ENCODE peak calls at places on chromosomes 12 and 14, in eight cellular contexts. H is BJ, B is sigmoid colon, L is NCI-H1417, I is choroid plexus epithelial cell, U is fibroblast of mammary gland, J is cerebellum, P is HEK293T. C is an unnamed sample.

GRCh38 chr12:108400060-108400459 is 60.9 kb upstream of the CMKLR1 start:
- DNase-seq in U (no peak), B (no peak), H (no peak), J (peak), P (no peak), I (no peak), L (no peak), C (no peak)

GRCh38 chr14:98724734-98725133 is 547.3 kb downstream of the BCL11B start:
- DNase-seq in U (no peak), J (no peak), L (no peak), I (no peak), H (no peak), P (no peak), B (no peak), C (no peak)

GRCh38 chr14:37051153-37051552 is 121.3 kb downstream of the SLC25A21 start:
- DNase-seq in P (no peak), B (no peak), I (peak), U (peak), L (no peak), J (no peak), H (no peak), C (no peak)

GRCh38 chr12:49428652-49429549 is 61.6 kb downstream of the SPATS2 start:
- DNase-seq in U (peak), I (peak), B (no peak), L (peak), P (no peak), H (peak), J (no peak), C (no peak)

GRCh38 chr12:91604897-91605296 is 422.3 kb upstream of the DCN start:
- DNase-seq in J (no peak), B (no peak), I (no peak), P (no peak), H (no peak), L (no peak), U (no peak), C (no peak)

GRCh38 chr12:99157946-99158345 is 489.6 kb upstream of the GARIN6 start:
- DNase-seq in J (no peak), B (no peak), I (peak), U (peak), P (no peak), H (no peak), L (no peak), C (no peak)

GRCh38 chr12:121792607-121793500 is 634 bp downstream of the RHOF start:
- DNase-seq in I (no peak), J (no peak), P (no peak), U (no peak), L (no peak), B (no peak), H (no peak), C (peak)

GRCh38 chr12:88868062-88868461 is 287.8 kb upstream of the KITLG start:
- DNase-seq in B (no peak), I (no peak), L (no peak), J (no peak), H (no peak), U (peak), P (no peak), C (no peak)

GRCh38 chr14:99129211-99129696 is 142.7 kb downstream of the BCL11B start:
- DNase-seq in P (peak), B (peak), J (no peak), U (no peak), L (no peak), I (no peak), H (no peak), C (no peak)

GRCh38 chr12:99852666-99853065 is 132.1 kb downstream of the ANKS1B start:
- DNase-seq in B (no peak), U (no peak), H (no peak), P (no peak), I (no peak), J (no peak), L (peak), C (no peak)

GRCh38 chr12:27424631-27425230 is 21.8 kb upstream of the SMCO2 start:
- DNase-seq in H (no peak), U (peak), L (peak), B (no peak), J (no peak), I (peak), P (peak), C (peak)

GRCh38 chr12:6539276-6540134 is 5.2 kb downstream of the GAPDH start:
- DNase-seq in U (no peak), H (no peak), J (no peak), P (no peak), I (no peak), B (peak), L (peak), C (no peak)

GRCh38 chr12:97557116-97557515 is 94.5 kb downstream of the RMST start:
- DNase-seq in U (no peak), P (no peak), J (no peak), L (peak), B (no peak), I (no peak), H (no peak), C (no peak)

GRCh38 chr12:60842166-60842565 is 1246.3 kb downstream of the SLC16A7 start:
- DNase-seq in J (no peak), H (no peak), I (no peak), P (no peak), L (no peak), U (no peak), B (no peak), C (no peak)

GRCh38 chr12:13534645-13535398 is 338.3 kb downstream of the EMP1 start:
- DNase-seq in B (peak), I (peak), H (no peak), U (peak), J (peak), L (peak), P (peak), C (peak)

GRCh38 chr14:83491091-83491490 is 1957.4 kb upstream of the SEL1L start:
- DNase-seq in P (no peak), B (no peak), L (peak), J (no peak), I (no peak), H (no peak), U (no peak), C (no peak)

GRCh38 chr12:64825143-64826011 is 930 bp downstream of the TBC1D30 start:
- DNase-seq in B (no peak), U (no peak), P (no peak), L (peak), I (no peak), J (peak), H (no peak), C (no peak)

GRCh38 chr14:26887842-26888241 is 290.0 kb upstream of the NOVA1 start:
- DNase-seq in L (no peak), P (no peak), J (no peak), B (peak), U (no peak), I (no peak), H (no peak), C (no peak)

GRCh38 chr12:1906579-1906978 is 11.9 kb downstream of the CACNA2D4 start:
- DNase-seq in I (no peak), U (no peak), J (no peak), P (no peak), L (no peak), H (no peak), B (no peak), C (no peak)

GRCh38 chr14:35229495-35230089 is 62.6 kb upstream of the PSMA6 start:
- DNase-seq in L (peak), H (no peak), U (peak), J (no peak), B (no peak), P (no peak), I (no peak), C (no peak)

GRCh38 chr12:124828264-124829007 is 35.2 kb downstream of the SCARB1 start:
- DNase-seq in U (no peak), B (no peak), H (no peak), L (peak), J (peak), P (no peak), I (peak), C (peak)

GRCh38 chr12:92035477-92035876 is 110.2 kb downstream of the BTG1 start:
- DNase-seq in U (no peak), J (no peak), L (no peak), P (no peak), H (no peak), B (no peak), I (no peak), C (no peak)

GRCh38 chr14:93430319-93430801 is 379 bp upstream of the UNC79 start:
- DNase-seq in J (peak), B (no peak), H (no peak), U (peak), P (peak), L (peak), I (peak), C (peak)

GRCh38 chr14:29906256-29906885 is 21.3 kb downstream of the PRKD1 start:
- DNase-seq in J (no peak), B (no peak), P (no peak), U (peak), I (peak), H (no peak), L (peak), C (no peak)

GRCh38 chr14:68145036-68145435 is 325.5 kb downstream of the RAD51B start:
- DNase-seq in I (no peak), U (peak), H (no peak), L (no peak), B (no peak), P (no peak), J (no peak), C (no peak)

GRCh38 chr12:62799766-62800406 is 135.1 kb downstream of the PPM1H start:
- DNase-seq in L (no peak), J (no peak), I (no peak), P (no peak), H (no peak), U (no peak), B (no peak), C (no peak)

GRCh38 chr12:120229583-120230325 is 28.8 kb upstream of the RPLP0 start:
- DNase-seq in U (peak), L (no peak), B (peak), H (no peak), P (no peak), I (peak), J (no peak), C (no peak)

GRCh38 chr14:91055016-91055415 is 5.4 kb downstream of the RPS6KA5 start:
- DNase-seq in U (no peak), L (no peak), P (no peak), I (no peak), B (no peak), J (no peak), H (no peak), C (no peak)

GRCh38 chr12:49846033-49846432 is 3.1 kb upstream of the BCDIN3D start:
- DNase-seq in B (no peak), J (no peak), P (no peak), L (no peak), U (no peak), H (no peak), I (no peak), C (no peak)

GRCh38 chr14:91113829-91114078 is at the start of gene DGLUCY:
- DNase-seq in J (peak), U (peak), B (peak), H (peak), L (no peak), P (peak), I (no peak), C (peak)

GRCh38 chr12:131857908-131858850 is 30.0 kb downstream of the MMP17 start:
- DNase-seq in U (no peak), L (no peak), P (no peak), I (no peak), B (no peak), H (no peak), J (no peak), C (no peak)

GRCh38 chr14:77508249-77508648 is 9.6 kb upstream of the ISM2 start:
- DNase-seq in I (peak), U (peak), L (no peak), B (no peak), J (no peak), H (no peak), P (no peak), C (no peak)

GRCh38 chr12:46858368-46858767 is 32.6 kb upstream of the SLC38A4 start:
- DNase-seq in I (no peak), B (no peak), U (peak), L (no peak), P (no peak), J (no peak), H (no peak), C (no peak)

GRCh38 chr14:102565331-102565887 is 27.0 kb upstream of the RCOR1 start:
- DNase-seq in H (no peak), U (no peak), I (no peak), L (no peak), P (no peak), J (no peak), B (no peak), C (no peak)

GRCh38 chr12:49294086-49294803 is 702 bp upstream of the PRPH start:
- DNase-seq in I (no peak), H (no peak), B (peak), L (peak), P (no peak), J (no peak), U (no peak), C (peak)

C was measured in adrenal gland.